ENCODE peak calls at places on chromosomes 16 and 17, in eight cellular contexts. O, J, H, X, K, Q, R and T are unnamed samples. For H3K4me1 and H3K36me3, the result is how much of the 10 kb centered on the place peaks cover.

GRCh38 chr16:27748868-27749546 is 199.1 kb downstream of the KATNIP start:
- DNase-seq in R (peak), K (no peak), O (no peak), H (no peak), J (peak), X (no peak), Q (peak), T (no peak)

GRCh38 chr16:56588781-56589140 is 567 bp upstream of the MT3 start:
- DNase-seq in R (no peak), O (no peak), J (no peak), H (no peak), X (no peak), K (no peak), Q (no peak), T (no peak)

GRCh38 chr17:81871387-81872120 is 417 bp upstream of the ARHGDIA start:
- DNase-seq in K (no peak), J (peak), O (peak), H (peak), Q (peak), R (peak), X (peak), T (peak)

GRCh38 chr16:57962046-57962445 is 8.9 kb downstream of the CNGB1 start:
- DNase-seq in K (no peak), X (no peak), J (no peak), O (no peak), H (no peak), R (no peak), Q (no peak), T (no peak)

GRCh38 chr17:83199500-83200201 is 120.2 kb downstream of the METRNL start:
- DNase-seq in H (peak), K (no peak), X (peak), R (no peak), O (peak), Q (peak), J (no peak), T (peak)

GRCh38 chr17:36940313-36941264 is 3.3 kb downstream of the LHX1 start:
- DNase-seq in R (no peak), K (no peak), J (no peak), H (no peak), X (no peak), O (no peak), Q (no peak), T (no peak)

GRCh38 chr17:64146418-64147109 is 16.6 kb upstream of the ERN1 start:
- DNase-seq in J (no peak), O (peak), Q (peak), X (peak), H (peak), K (no peak), R (peak), T (peak)

GRCh38 chr17:39753514-39754160 is 15.9 kb downstream of the GRB7 start:
- DNase-seq in J (no peak), O (no peak), X (no peak), R (peak), K (no peak), Q (peak), H (peak), T (peak)

GRCh38 chr16:77677129-77677528 is 45.2 kb upstream of the NUDT7 start:
- DNase-seq in J (no peak), X (no peak), K (no peak), Q (no peak), O (no peak), H (no peak), R (no peak), T (no peak)

GRCh38 chr17:37239690-37240344 is 136.0 kb upstream of the C17orf78 start:
- DNase-seq in H (no peak), K (no peak), R (no peak), J (peak), X (no peak), Q (peak), O (no peak), T (no peak)

GRCh38 chr17:49717371-49717841 is 9.6 kb upstream of the SLC35B1 start:
- DNase-seq in J (no peak), H (peak), K (no peak), R (no peak), Q (no peak), O (no peak), X (peak), T (no peak)

GRCh38 chr17:31629696-31630470 is 229.2 kb downstream of the COPRS start:
- DNase-seq in R (no peak), Q (no peak), H (no peak), X (no peak), J (no peak), O (no peak), K (no peak), T (no peak)

DNA sequence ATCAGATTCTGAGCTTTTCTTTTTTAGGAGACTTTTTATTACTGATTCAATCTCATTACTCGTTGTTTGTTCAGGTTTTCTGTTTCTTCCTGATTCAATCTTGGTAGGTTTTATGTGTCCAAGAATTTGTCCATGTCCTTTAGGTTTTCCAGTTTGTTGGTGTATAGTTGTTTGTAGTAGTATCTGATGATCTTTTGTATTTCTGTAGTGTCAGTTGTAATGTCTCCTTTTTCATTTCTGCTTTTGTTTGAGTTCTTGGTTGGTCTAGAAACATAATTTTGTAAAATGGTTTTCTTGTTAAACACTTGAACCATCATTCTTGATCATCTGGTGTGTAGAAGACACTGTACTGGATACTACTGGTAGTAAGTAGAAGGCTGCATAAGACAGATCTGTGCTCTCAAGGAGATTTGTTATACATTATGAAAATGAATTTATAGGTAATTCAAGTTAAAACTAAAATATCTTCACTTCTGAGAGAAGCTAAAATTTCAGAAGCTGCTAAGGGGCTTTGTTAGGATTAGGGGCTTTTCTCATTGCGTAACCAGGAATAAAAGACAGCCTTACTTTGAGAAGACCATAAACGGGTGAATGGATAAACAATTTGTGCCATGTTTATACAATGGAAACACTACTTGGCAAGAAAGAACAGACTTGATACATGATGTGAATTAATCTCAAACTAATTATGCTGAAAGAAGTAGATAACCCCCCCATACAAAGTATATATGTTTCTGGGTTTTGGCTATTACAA is 44.0 kb downstream of the NSRP1 start:
- DNase-seq in K (no peak), J (no peak), R (no peak), X (no peak), Q (no peak), O (no peak), H (no peak), T (no peak)
- H3K4me1 ChIP-seq in K (under half), J (under half), R (under half), X (under half), Q (under half), O (under half), H (under half), T (under half)

DNA sequence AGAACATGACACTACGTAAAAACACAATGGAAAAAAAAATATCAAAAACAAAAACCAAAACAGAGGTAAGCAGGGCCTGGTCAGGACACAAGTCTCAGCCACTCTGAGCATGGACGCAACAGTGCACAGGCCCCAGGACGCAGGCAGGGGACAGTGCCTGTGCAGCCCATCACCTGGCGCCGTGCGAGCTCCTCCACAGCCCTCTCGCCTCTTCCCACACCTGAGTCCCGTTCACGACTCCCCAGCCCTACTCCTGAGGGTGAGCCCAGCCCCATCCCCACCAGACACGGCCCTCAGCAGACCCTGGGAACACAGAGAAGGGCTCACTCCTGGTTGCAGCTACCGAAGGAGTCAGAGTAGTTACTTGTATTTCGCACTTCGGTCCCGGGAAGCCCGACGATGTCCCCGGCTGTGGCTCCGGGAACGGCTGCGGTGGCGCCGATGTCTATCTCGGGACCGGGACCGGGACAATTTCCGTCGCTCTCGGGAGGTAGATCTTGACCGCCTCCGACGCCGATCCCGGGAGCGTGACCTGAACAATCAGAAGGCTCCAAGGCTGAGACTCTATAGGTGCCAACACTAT is 9.4 kb downstream of the HBQ1 start:
- DNase-seq in K (no peak), H (no peak), Q (no peak), X (no peak), O (no peak), R (no peak), J (no peak), T (no peak)
- H3K36me3 ChIP-seq in K (under half), H (half or more), Q (under half), X (under half), O (half or more), R (under half), J (under half), T (under half)

GRCh38 chr17:76176701-76177574 is 35.9 kb upstream of the FOXJ1 start:
- DNase-seq in H (no peak), X (no peak), Q (no peak), J (no peak), O (no peak), R (no peak), K (no peak), T (no peak)

GRCh38 chr17:76171701-76172100 is 30.7 kb upstream of the FOXJ1 start:
- DNase-seq in H (no peak), K (no peak), R (no peak), J (no peak), O (no peak), X (no peak), Q (no peak), T (no peak)

GRCh38 chr17:76173474-76173873 is 32.4 kb upstream of the FOXJ1 start:
- DNase-seq in H (no peak), Q (no peak), X (no peak), O (no peak), K (no peak), R (no peak), J (no peak), T (no peak)

GRCh38 chr17:76170114-76170513 is 29.1 kb upstream of the FOXJ1 start:
- DNase-seq in Q (no peak), X (no peak), H (no peak), J (no peak), O (no peak), K (no peak), R (no peak), T (no peak)

GRCh38 chr17:76174072-76174471 is 33.0 kb upstream of the FOXJ1 start:
- DNase-seq in J (no peak), K (no peak), X (no peak), Q (no peak), H (no peak), R (no peak), O (no peak), T (no peak)
- H3K4me1 ChIP-seq in J (under half), K (under half), X (under half), Q (under half), H (under half), R (under half), O (under half), T (under half)

DNA sequence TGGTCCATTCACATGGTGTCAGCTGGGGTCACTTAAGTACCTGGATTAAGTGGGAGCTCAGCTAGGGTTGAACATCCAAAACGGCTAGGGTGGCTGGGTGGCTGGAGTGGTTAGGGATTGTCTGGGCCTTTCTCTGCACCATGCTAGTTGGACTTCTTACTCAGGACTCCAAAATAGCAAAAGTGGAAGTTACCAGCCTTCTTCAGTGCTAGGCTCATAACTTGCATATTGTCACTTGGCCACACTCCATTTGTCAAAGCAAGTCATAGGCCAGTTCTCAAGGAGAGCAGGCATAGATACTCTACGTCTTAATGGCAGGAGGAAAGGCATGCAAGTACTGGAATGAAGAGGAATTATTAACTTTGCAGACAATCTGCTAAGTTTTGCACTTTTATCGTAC is 69.7 kb downstream of the ESRP2 start:
- DNase-seq in X (no peak), Q (no peak), H (no peak), O (no peak), R (no peak), J (no peak), K (no peak), T (no peak)
- H3K36me3 ChIP-seq in X (under half), Q (under half), H (under half), O (under half), R (under half), J (under half), K (under half), T (half or more)

DNA sequence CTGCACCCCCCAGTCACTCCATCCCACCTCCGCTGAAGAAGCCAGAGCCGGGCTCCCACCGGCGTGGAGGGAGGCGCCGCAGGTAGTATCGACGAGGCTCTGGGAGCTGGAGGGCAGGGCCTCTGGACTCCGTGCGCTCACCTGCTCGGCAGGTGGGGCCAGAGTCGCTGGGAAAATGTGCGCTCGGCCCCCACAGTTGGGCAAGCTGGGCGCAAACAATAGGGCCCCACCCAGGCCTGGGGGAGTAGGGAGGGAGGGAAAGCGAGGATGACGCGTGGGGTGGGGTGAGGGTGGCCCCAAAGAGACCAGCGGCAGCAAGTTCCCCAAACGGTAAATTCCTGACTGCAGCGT is 660 bp downstream of the JUP start:
- DNase-seq in H (peak), O (no peak), X (peak), R (no peak), K (no peak), J (no peak), Q (peak), T (peak)
- H3K4me1 ChIP-seq in H (under half), O (half or more), X (under half), R (under half), K (under half), J (half or more), Q (under half), T (half or more)

GRCh38 chr17:4971826-4972225 is 4.2 kb upstream of the SPAG7 start:
- DNase-seq in O (no peak), J (no peak), K (no peak), X (no peak), H (no peak), Q (no peak), R (no peak), T (no peak)

GRCh38 chr17:4974064-4974670 is 6.5 kb upstream of the SPAG7 start:
- DNase-seq in R (no peak), Q (no peak), K (no peak), J (no peak), H (no peak), O (peak), X (no peak), T (peak)

GRCh38 chr17:4972322-4972721 is 4.7 kb upstream of the SPAG7 start:
- DNase-seq in X (no peak), O (no peak), K (no peak), J (no peak), Q (no peak), R (no peak), H (no peak), T (no peak)

GRCh38 chr17:4972752-4973151 is 5.1 kb upstream of the SPAG7 start:
- DNase-seq in Q (no peak), H (no peak), X (no peak), J (no peak), K (no peak), R (no peak), O (no peak), T (no peak)

DNA sequence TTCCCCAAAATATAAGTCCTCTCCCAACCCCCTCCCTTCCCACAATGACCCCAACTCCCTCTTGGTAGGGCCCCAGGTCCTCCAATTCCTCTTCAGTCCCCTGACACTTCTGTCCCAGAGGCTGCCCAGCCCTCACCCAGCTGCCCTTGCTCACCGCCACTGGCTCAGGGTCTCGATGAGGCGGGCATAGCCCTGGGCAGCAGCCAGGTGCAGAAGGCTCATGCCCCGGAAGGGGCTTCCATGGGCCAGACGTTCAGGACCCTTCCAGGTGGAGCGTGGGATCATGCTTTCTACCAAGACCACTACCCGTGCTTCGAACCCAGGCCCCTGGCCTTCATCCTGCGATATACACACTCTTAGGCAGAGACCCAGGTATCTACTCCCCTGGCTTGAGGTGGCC is 5.8 kb upstream of the SPAG7 start:
- DNase-seq in K (no peak), J (no peak), R (no peak), O (no peak), H (no peak), X (no peak), Q (no peak), T (no peak)
- H3K36me3 ChIP-seq in K (under half), J (under half), R (under half), O (half or more), H (half or more), X (under half), Q (under half), T (half or more)

GRCh38 chr17:68513932-68514331 is 1.7 kb downstream of the PRKAR1A start:
- DNase-seq in Q (no peak), H (no peak), J (no peak), O (no peak), K (no peak), R (no peak), X (no peak), T (no peak)

GRCh38 chr17:68514809-68515208 is 2.6 kb downstream of the PRKAR1A start:
- DNase-seq in K (no peak), O (no peak), R (peak), J (no peak), H (no peak), X (no peak), Q (peak), T (no peak)

GRCh38 chr17:68512967-68513474 is 791 bp downstream of the PRKAR1A start:
- DNase-seq in R (no peak), O (peak), X (no peak), J (no peak), Q (peak), H (no peak), K (no peak), T (no peak)

GRCh38 chr17:68516732-68517131 is 4.5 kb downstream of the PRKAR1A start:
- DNase-seq in R (no peak), J (no peak), K (no peak), O (no peak), X (no peak), H (no peak), Q (no peak), T (no peak)

DNA sequence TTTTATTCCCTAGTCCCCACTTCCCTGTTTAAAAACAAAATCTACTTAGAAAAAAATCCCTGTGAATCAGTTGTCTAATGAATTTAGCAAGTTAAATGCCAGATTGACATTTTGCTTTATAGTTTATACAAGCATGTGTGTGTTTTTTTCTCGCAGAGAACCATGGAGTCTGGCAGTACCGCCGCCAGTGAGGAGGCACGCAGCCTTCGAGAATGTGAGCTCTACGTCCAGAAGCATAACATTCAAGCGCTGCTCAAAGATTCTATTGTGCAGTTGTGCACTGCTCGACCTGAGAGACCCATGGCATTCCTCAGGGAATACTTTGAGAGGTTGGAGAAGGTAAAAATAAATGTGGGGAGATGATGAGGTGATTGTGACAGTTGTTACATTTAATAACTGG is 3.0 kb downstream of the PRKAR1A start:
- DNase-seq in K (no peak), J (no peak), Q (no peak), X (no peak), R (no peak), O (no peak), H (no peak), T (no peak)
- H3K4me1 ChIP-seq in K (under half), J (under half), Q (under half), X (under half), R (under half), O (half or more), H (under half), T (under half)

GRCh38 chr17:76561799-76562268 is 22.0 kb downstream of the PRCD start:
- DNase-seq in X (no peak), H (no peak), J (no peak), K (no peak), R (no peak), O (no peak), Q (peak), T (no peak)
- H3K36me3 ChIP-seq in X (under half), H (under half), J (under half), K (under half), R (under half), O (under half), Q (half or more), T (half or more)

GRCh38 chr17:77470800-77471733 is 330.3 kb downstream of the SEC14L1 start:
- DNase-seq in O (no peak), X (no peak), J (peak), K (no peak), Q (peak), R (no peak), H (no peak), T (peak)
- H3K4me1 ChIP-seq in O (under half), X (half or more), J (half or more), K (half or more), Q (under half), R (half or more), H (half or more), T (half or more)